ENCODE peak calls at places on chromosomes 4 and X, in six cellular contexts. One of them, this sample, is unnamed.

GRCh38 chr4:99808260-99808857 is 8.3 kb upstream of the DAPP1 start:
- DNase-seq in neural progenitor cell: peak; percentile 76
- DNase-seq in H9: peak; percentile 81
- DNase-seq in IMR-90: peak; percentile 21
- DNase-seq in GM23248: peak; percentile 59
- DNase-seq in keratinocyte: no peak
- DNase-seq in this sample: peak; percentile 92

GRCh38 chr4:8085491-8086479 is 72.8 kb downstream of the ABLIM2 start:
- DNase-seq in neural progenitor cell: no peak
- DNase-seq in H9: peak; percentile 73
- DNase-seq in IMR-90: no peak
- DNase-seq in GM23248: no peak
- DNase-seq in keratinocyte: no peak
- DNase-seq in this sample: no peak

GRCh38 chr4:102116121-102116520 is 229.2 kb downstream of the SLC39A8 start:
- DNase-seq in neural progenitor cell: no peak
- DNase-seq in H9: no peak
- DNase-seq in IMR-90: no peak
- DNase-seq in GM23248: no peak
- DNase-seq in keratinocyte: no peak
- DNase-seq in this sample: no peak

GRCh38 chr4:155620637-155621036 is 46.0 kb upstream of the GUCY1A1 start:
- DNase-seq in neural progenitor cell: no peak
- DNase-seq in H9: no peak
- DNase-seq in IMR-90: peak; percentile 51
- DNase-seq in GM23248: no peak
- DNase-seq in keratinocyte: no peak
- DNase-seq in this sample: no peak

GRCh38 chr4:73864365-73864764 is 4.8 kb upstream of the CXCL1 start:
- DNase-seq in neural progenitor cell: peak; percentile 36
- DNase-seq in H9: peak; percentile 55
- DNase-seq in IMR-90: no peak
- DNase-seq in GM23248: no peak
- DNase-seq in keratinocyte: no peak
- DNase-seq in this sample: no peak

GRCh38 chr4:88177981-88178632 is 19.7 kb upstream of the ABCG2 start:
- DNase-seq in neural progenitor cell: peak; percentile 67
- DNase-seq in H9: peak; percentile 95
- DNase-seq in IMR-90: peak; percentile 85
- DNase-seq in GM23248: peak; percentile 57
- DNase-seq in keratinocyte: peak; percentile 79
- DNase-seq in this sample: no peak

GRCh38 chr4:187470061-187470460 is 525.5 kb upstream of the ZFP42 start:
- DNase-seq in neural progenitor cell: no peak
- DNase-seq in H9: no peak
- DNase-seq in IMR-90: no peak
- DNase-seq in GM23248: no peak
- DNase-seq in keratinocyte: no peak
- DNase-seq in this sample: no peak

GRCh38 chr4:119597377-119597776 is 31.2 kb downstream of the PDE5A start:
- DNase-seq in neural progenitor cell: no peak
- DNase-seq in H9: no peak
- DNase-seq in IMR-90: peak; percentile 48
- DNase-seq in GM23248: no peak
- DNase-seq in keratinocyte: no peak
- DNase-seq in this sample: no peak

GRCh38 chr4:168615294-168615693 is 118.4 kb downstream of the PALLD start:
- DNase-seq in neural progenitor cell: peak; percentile 76
- DNase-seq in H9: no peak
- DNase-seq in IMR-90: peak; percentile 57
- DNase-seq in GM23248: peak; percentile 87
- DNase-seq in keratinocyte: no peak
- DNase-seq in this sample: no peak

GRCh38 chr4:64584981-64585557 is 175.8 kb upstream of the TECRL start:
- DNase-seq in neural progenitor cell: peak; percentile 70
- DNase-seq in H9: no peak
- DNase-seq in IMR-90: peak; percentile 6
- DNase-seq in GM23248: peak; percentile 57
- DNase-seq in keratinocyte: peak; percentile 15
- DNase-seq in this sample: peak; percentile 75

GRCh38 chr4:80240976-80241375 is 25.5 kb upstream of the FGF5 start:
- DNase-seq in neural progenitor cell: no peak
- DNase-seq in H9: no peak
- DNase-seq in IMR-90: peak; percentile 48
- DNase-seq in GM23248: peak; percentile 38
- DNase-seq in keratinocyte: no peak
- DNase-seq in this sample: no peak

GRCh38 chr4:2942037-2942531 is 21.1 kb downstream of the NOP14 start:
- DNase-seq in neural progenitor cell: no peak
- DNase-seq in H9: no peak
- DNase-seq in IMR-90: no peak
- DNase-seq in GM23248: no peak
- DNase-seq in keratinocyte: no peak
- DNase-seq in this sample: no peak

GRCh38 chr4:98688416-98689290 is 30.2 kb upstream of the TSPAN5 start:
- DNase-seq in neural progenitor cell: peak; percentile 9
- DNase-seq in H9: no peak
- DNase-seq in IMR-90: peak; percentile 70
- DNase-seq in GM23248: peak; percentile 80
- DNase-seq in keratinocyte: no peak
- DNase-seq in this sample: no peak

GRCh38 chr4:52957220-52957686 is 95.1 kb downstream of the RASL11B start:
- DNase-seq in neural progenitor cell: peak; percentile 66
- DNase-seq in H9: no peak
- DNase-seq in IMR-90: peak; percentile 58
- DNase-seq in GM23248: peak; percentile 23
- DNase-seq in keratinocyte: no peak
- DNase-seq in this sample: no peak

GRCh38 chr4:634599-634985 is 9.2 kb downstream of the PDE6B start:
- DNase-seq in neural progenitor cell: no peak
- DNase-seq in H9: peak; percentile 24
- DNase-seq in IMR-90: no peak
- DNase-seq in GM23248: no peak
- DNase-seq in keratinocyte: no peak
- DNase-seq in this sample: no peak

GRCh38 chr4:21470531-21470930 is 478.0 kb downstream of the KCNIP4 start:
- DNase-seq in neural progenitor cell: peak; percentile 20
- DNase-seq in H9: no peak
- DNase-seq in IMR-90: no peak
- DNase-seq in GM23248: peak; percentile 69
- DNase-seq in keratinocyte: no peak
- DNase-seq in this sample: no peak

GRCh38 chr4:67475155-67475554 is 70.1 kb downstream of the CENPC start:
- DNase-seq in neural progenitor cell: no peak
- DNase-seq in H9: no peak
- DNase-seq in IMR-90: no peak
- DNase-seq in GM23248: no peak
- DNase-seq in keratinocyte: no peak
- DNase-seq in this sample: no peak

GRCh38 chrX:47687249-47687648 is 28.3 kb upstream of the UXT start:
- DNase-seq in neural progenitor cell: no peak
- DNase-seq in H9: no peak
- DNase-seq in IMR-90: no peak
- DNase-seq in GM23248: no peak
- DNase-seq in keratinocyte: no peak
- DNase-seq in this sample: no peak

GRCh38 chr4:828641-829271 is 2.8 kb upstream of the CPLX1 start:
- DNase-seq in neural progenitor cell: peak; percentile 45
- DNase-seq in H9: peak; percentile 60
- DNase-seq in IMR-90: no peak
- DNase-seq in GM23248: peak; percentile 44
- DNase-seq in keratinocyte: no peak
- DNase-seq in this sample: no peak

GRCh38 chr4:26557164-26557563 is 26.7 kb upstream of the TBC1D19 start:
- DNase-seq in neural progenitor cell: no peak
- DNase-seq in H9: no peak
- DNase-seq in IMR-90: peak; percentile 95
- DNase-seq in GM23248: peak; percentile 95
- DNase-seq in keratinocyte: no peak
- DNase-seq in this sample: no peak

GRCh38 chr4:87108142-87108546 is 112.3 kb downstream of the KLHL8 start:
- DNase-seq in neural progenitor cell: no peak
- DNase-seq in H9: no peak
- DNase-seq in IMR-90: peak; percentile 85
- DNase-seq in GM23248: peak; percentile 91
- DNase-seq in keratinocyte: no peak
- DNase-seq in this sample: no peak

GRCh38 chr4:147731611-147732515 is at the start of gene ARHGAP10:
- DNase-seq in neural progenitor cell: peak; percentile 84
- DNase-seq in H9: peak; percentile 65
- DNase-seq in IMR-90: peak; percentile 82
- DNase-seq in GM23248: peak; percentile 85
- DNase-seq in keratinocyte: no peak
- DNase-seq in this sample: peak; percentile 60

GRCh38 chr4:106208481-106209460 is 107.2 kb downstream of the TBCK start:
- DNase-seq in neural progenitor cell: no peak
- DNase-seq in H9: peak; percentile 50
- DNase-seq in IMR-90: no peak
- DNase-seq in GM23248: no peak
- DNase-seq in keratinocyte: no peak
- DNase-seq in this sample: no peak

GRCh38 chrX:103687073-103687695 is 685 bp upstream of the MORF4L2 start:
- DNase-seq in neural progenitor cell: peak; percentile 91
- DNase-seq in H9: peak; percentile 82
- DNase-seq in IMR-90: peak; percentile 76
- DNase-seq in GM23248: peak; percentile 89
- DNase-seq in keratinocyte: no peak
- DNase-seq in this sample: peak; percentile 86

GRCh38 chr4:87856816-87857215 is 24.0 kb downstream of the MEPE start:
- DNase-seq in neural progenitor cell: no peak
- DNase-seq in H9: no peak
- DNase-seq in IMR-90: no peak
- DNase-seq in GM23248: peak; percentile 5
- DNase-seq in keratinocyte: no peak
- DNase-seq in this sample: no peak

GRCh38 chr4:71230613-71231012 is 108.2 kb upstream of the SLC4A4 start:
- DNase-seq in neural progenitor cell: no peak
- DNase-seq in H9: no peak
- DNase-seq in IMR-90: no peak
- DNase-seq in GM23248: no peak
- DNase-seq in keratinocyte: no peak
- DNase-seq in this sample: no peak

GRCh38 chr4:1421650-1422049 is 15.4 kb upstream of the NKX1-1 start:
- DNase-seq in neural progenitor cell: peak; percentile 46
- DNase-seq in H9: no peak
- DNase-seq in IMR-90: no peak
- DNase-seq in GM23248: no peak
- DNase-seq in keratinocyte: no peak
- DNase-seq in this sample: no peak

GRCh38 chr4:130479020-130479419 is 1383.1 kb downstream of the C4orf33 start:
- DNase-seq in neural progenitor cell: no peak
- DNase-seq in H9: no peak
- DNase-seq in IMR-90: peak; percentile 29
- DNase-seq in GM23248: peak; percentile 22
- DNase-seq in keratinocyte: no peak
- DNase-seq in this sample: no peak

GRCh38 chrX:74420194-74421035 is 878 bp upstream of the SLC16A2 start:
- DNase-seq in neural progenitor cell: peak; percentile 78
- DNase-seq in H9: peak; percentile 76
- DNase-seq in IMR-90: peak; percentile 48
- DNase-seq in GM23248: peak; percentile 78
- DNase-seq in keratinocyte: no peak
- DNase-seq in this sample: no peak

GRCh38 chr4:104424368-104424921 is 70.2 kb downstream of the CXXC4 start:
- DNase-seq in neural progenitor cell: peak; percentile 16
- DNase-seq in H9: no peak
- DNase-seq in IMR-90: no peak
- DNase-seq in GM23248: no peak
- DNase-seq in keratinocyte: no peak
- DNase-seq in this sample: no peak

GRCh38 chr4:47686294-47686872 is 151.5 kb downstream of the CORIN start:
- DNase-seq in neural progenitor cell: peak; percentile 58
- DNase-seq in H9: peak; percentile 61
- DNase-seq in IMR-90: peak; percentile 38
- DNase-seq in GM23248: peak; percentile 46
- DNase-seq in keratinocyte: no peak
- DNase-seq in this sample: peak; percentile 84

DNA sequence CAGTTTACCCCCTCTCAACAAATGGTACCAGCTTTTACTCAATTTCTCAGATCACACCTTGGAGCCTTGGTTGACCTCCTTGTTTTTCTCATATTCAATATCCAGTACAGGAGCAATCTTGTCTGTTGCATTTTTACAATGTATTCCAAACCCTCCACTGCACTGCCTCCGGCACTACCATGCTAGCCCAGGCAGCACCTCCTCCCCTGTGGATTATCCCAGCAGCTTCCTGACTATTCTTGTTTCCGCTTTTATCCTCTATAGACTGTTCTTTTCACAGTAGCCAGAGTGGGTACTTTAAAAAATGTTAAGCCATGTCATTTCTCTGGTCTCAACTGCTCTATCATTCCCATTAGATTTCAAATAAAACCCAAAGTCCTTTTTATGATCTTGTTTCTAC is 253.5 kb upstream of the GPRIN3 start:
- DNase-seq in neural progenitor cell: peak; percentile 27
- DNase-seq in H9: no peak
- DNase-seq in IMR-90: no peak
- DNase-seq in GM23248: no peak
- DNase-seq in keratinocyte: no peak
- DNase-seq in this sample: no peak
- H3K9ac ChIP-seq in neural progenitor cell: no peak overlapping the region
- H3K9ac ChIP-seq in H9: no peak overlapping the region
- H3K9ac ChIP-seq in IMR-90: no peak overlapping the region
- H3K9ac ChIP-seq in GM23248: no peak overlapping the region
- H3K9ac ChIP-seq in keratinocyte: no peak overlapping the region
- H3K9ac ChIP-seq in this sample: no peak overlapping the region

DNA sequence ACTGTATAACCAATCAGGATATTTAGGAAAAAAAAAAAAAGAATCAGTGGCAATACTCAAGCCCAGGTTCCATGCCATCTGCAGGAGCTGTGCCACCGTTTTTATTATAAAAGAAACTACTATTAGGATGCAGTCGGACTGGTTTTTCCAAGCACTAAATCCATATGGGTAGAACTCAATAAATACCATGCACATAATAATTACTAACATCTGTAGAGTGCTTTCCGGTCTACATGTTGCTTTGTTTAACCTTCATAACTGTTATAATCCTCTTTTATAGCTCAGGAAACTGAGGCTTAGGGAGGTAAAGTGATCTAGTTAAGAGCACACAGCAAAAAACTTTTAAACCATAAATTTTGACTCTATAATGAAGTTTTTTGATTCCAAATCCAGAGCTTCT is 24.0 kb downstream of the ARSJ start:
- DNase-seq in neural progenitor cell: no peak
- DNase-seq in H9: no peak
- DNase-seq in IMR-90: no peak
- DNase-seq in GM23248: no peak
- DNase-seq in keratinocyte: no peak
- DNase-seq in this sample: no peak
- H2AFZ ChIP-seq in neural progenitor cell: no peak overlapping the region
- H2AFZ ChIP-seq in H9: no peak overlapping the region
- H2AFZ ChIP-seq in IMR-90: no peak overlapping the region
- H2AFZ ChIP-seq in GM23248: no peak overlapping the region
- H2AFZ ChIP-seq in keratinocyte: no peak overlapping the region
- H2AFZ ChIP-seq in this sample: no peak overlapping the region

GRCh38 chr4:11599044-11599443 is 170.3 kb upstream of the HS3ST1 start:
- DNase-seq in neural progenitor cell: no peak
- DNase-seq in H9: no peak
- DNase-seq in IMR-90: no peak
- DNase-seq in GM23248: no peak
- DNase-seq in keratinocyte: no peak
- DNase-seq in this sample: no peak
- H3K4me1 ChIP-seq in neural progenitor cell: no peaks in the 10 kb centered on the region
- H3K4me1 ChIP-seq in H9: peaks cover 2% of the 10 kb centered on the region
- H3K4me1 ChIP-seq in IMR-90: peaks cover 2% of the 10 kb centered on the region
- H3K4me1 ChIP-seq in GM23248: no peaks in the 10 kb centered on the region
- H3K4me1 ChIP-seq in keratinocyte: peaks cover 8% of the 10 kb centered on the region
- H3K4me1 ChIP-seq in this sample: no peaks in the 10 kb centered on the region

GRCh38 chrX:32448320-32448719 is 763.0 kb downstream of the DMD start:
- DNase-seq in neural progenitor cell: no peak
- DNase-seq in H9: no peak
- DNase-seq in IMR-90: no peak
- DNase-seq in GM23248: no peak
- DNase-seq in keratinocyte: no peak
- DNase-seq in this sample: peak; percentile 75
- H3K9ac ChIP-seq in neural progenitor cell: no peak overlapping the region
- H3K9ac ChIP-seq in H9: no peak overlapping the region
- H3K9ac ChIP-seq in IMR-90: no peak overlapping the region
- H3K9ac ChIP-seq in GM23248: no peak overlapping the region
- H3K9ac ChIP-seq in keratinocyte: no peak overlapping the region
- H3K9ac ChIP-seq in this sample: no peak overlapping the region

This sample was measured in Karpas-422.